ENCODE peak calls at places on chromosome 16, in eight cellular contexts. Y is T47D; T is non-pigmented ciliary epithelial cell; V is stimulated activated CD4-positive, alpha-beta T cell treated with anti-CD3 and anti-CD28 coated beads, Interleukin-12 subunit alpha, Interleukin-12 subunit beta, amount 100 ng/mL, for 4 hours; K is nephron progenitor cell; X is ecto neural progenitor cell; W is activated T-helper 1 cell treated with anti-CD3 and anti-CD28 coated beads, Interleukin-12 subunit alpha, Interleukin-12 subunit beta, Interleukin-2, Interleukin-4 antibody, amounts not matched to agents 30 ng/mL and 10 ng/mL and 1 ng/mL, durations not matched to agents 14 hours and 24 hours and 36 hours; F is stimulated activated CD8-positive, alpha-beta memory T cell treated with anti-CD3 and anti-CD28 coated beads, Interleukin-4, amount 100 ng/mL, for 4 hours. M is an unnamed sample.

GRCh38 chr16:83606486-83607030 is 201.2 kb upstream of the HSBP1 start:
- DNase-seq in Y (peak), T (no peak), V (no peak), K (no peak), X (no peak), W (no peak), F (no peak), M (no peak)

GRCh38 chr16:87931504-87931903 is 4.8 kb downstream of the CA5A start:
- DNase-seq in Y (no peak), T (no peak), V (no peak), K (no peak), X (no peak), W (no peak), F (no peak), M (peak)

GRCh38 chr16:88651276-88651988 is 579 bp upstream of the CYBA start:
- DNase-seq in Y (no peak), T (no peak), V (peak), K (peak), X (peak), W (peak), F (peak), M (no peak)

GRCh38 chr16:13298676-13299075 is 397.3 kb downstream of the SHISA9 start:
- DNase-seq in Y (no peak), T (no peak), V (no peak), K (no peak), X (no peak), W (no peak), F (no peak), M (no peak)

GRCh38 chr16:29717113-29717512 is 28.7 kb downstream of the C16orf54 start:
- DNase-seq in Y (no peak), T (no peak), V (no peak), K (no peak), X (no peak), W (no peak), F (no peak), M (no peak)

GRCh38 chr16:2776500-2777139 is 460 bp downstream of the ELOB start:
- DNase-seq in Y (no peak), T (no peak), V (peak), K (no peak), X (no peak), W (peak), F (no peak), M (no peak)

GRCh38 chr16:64449511-64449910 is 672.4 kb downstream of the CDH11 start:
- DNase-seq in Y (no peak), T (no peak), V (no peak), K (no peak), X (no peak), W (no peak), F (no peak), M (no peak)

GRCh38 chr16:69741519-69741918 is 13.2 kb downstream of the NOB1 start:
- DNase-seq in Y (no peak), T (no peak), V (no peak), K (no peak), X (no peak), W (no peak), F (no peak), M (no peak)

GRCh38 chr16:19130852-19131808 is 17.4 kb downstream of the ITPRIPL2 start:
- DNase-seq in Y (peak), T (no peak), V (no peak), K (no peak), X (no peak), W (no peak), F (no peak), M (peak)

GRCh38 chr16:89910717-89911354 is 7.8 kb upstream of the MC1R start:
- DNase-seq in Y (no peak), T (no peak), V (no peak), K (no peak), X (no peak), W (no peak), F (no peak), M (no peak)

GRCh38 chr16:50263940-50264929 is 2.1 kb upstream of the ADCY7 start:
- DNase-seq in Y (peak), T (no peak), V (no peak), K (no peak), X (no peak), W (no peak), F (no peak), M (no peak)

GRCh38 chr16:3759736-3760135 is 42.4 kb upstream of the TRAP1 start:
- DNase-seq in Y (no peak), T (no peak), V (no peak), K (no peak), X (no peak), W (no peak), F (no peak), M (no peak)

GRCh38 chr16:1749152-1750117 is 21.9 kb downstream of the NME3 start:
- DNase-seq in Y (no peak), T (no peak), V (no peak), K (no peak), X (no peak), W (no peak), F (no peak), M (no peak)

GRCh38 chr16:1073566-1074378 is 1.2 kb downstream of the SSTR5 start:
- DNase-seq in Y (no peak), T (no peak), V (no peak), K (no peak), X (no peak), W (no peak), F (no peak), M (no peak)

GRCh38 chr16:1863681-1864460 is 8.1 kb downstream of the MEIOB start:
- DNase-seq in Y (peak), T (no peak), V (no peak), K (no peak), X (no peak), W (no peak), F (no peak), M (no peak)

GRCh38 chr16:12612598-12613101 is 191.0 kb downstream of the CPPED1 start:
- DNase-seq in Y (no peak), T (no peak), V (no peak), K (no peak), X (no peak), W (no peak), F (no peak), M (peak)

M was measured in islet precursor cell.